ENCODE peak calls at places on chromosomes 12 and 14, in six cellular contexts. C, K, R, U, F and P are unnamed samples.

GRCh38 chr14:103653802-103654201 is 24.8 kb downstream of the KLC1 start:
- ATAC-seq in R (no peak), U (no peak), C (no peak), K (no peak), F (no peak), P (no peak)

GRCh38 chr14:90999299-90999698 is 61.1 kb downstream of the RPS6KA5 start:
- ATAC-seq in F (peak), R (no peak), K (no peak), C (no peak), U (no peak), P (peak)

GRCh38 chr14:59189281-59189821 is 884 bp downstream of the DAAM1 start:
- ATAC-seq in U (peak), F (peak), C (no peak), K (peak), R (peak), P (no peak)

GRCh38 chr14:104968153-104968527 is 10.0 kb downstream of the AHNAK2 start:
- ATAC-seq in U (no peak), R (peak), F (peak), C (peak), K (no peak), P (peak)

GRCh38 chr14:81192594-81192993 is 28.2 kb downstream of the GTF2A1 start:
- ATAC-seq in R (no peak), U (no peak), C (no peak), F (no peak), K (no peak), P (no peak)

GRCh38 chr14:104633276-104633861 is 28.8 kb upstream of the TMEM179 start:
- ATAC-seq in U (no peak), K (no peak), F (no peak), R (no peak), C (no peak), P (peak)

GRCh38 chr12:74365178-74365964 is 172.3 kb upstream of the ATXN7L3B start:
- ATAC-seq in F (peak), C (peak), K (peak), R (peak), U (peak), P (peak)

GRCh38 chr12:3988519-3989217 is 115.5 kb upstream of the PARP11 start:
- ATAC-seq in C (no peak), R (no peak), K (peak), F (no peak), U (no peak), P (no peak)

GRCh38 chr14:74275265-74275841 is 27.4 kb downstream of the ABCD4 start:
- ATAC-seq in C (peak), U (peak), R (peak), F (peak), K (no peak), P (no peak)

GRCh38 chr14:28767851-28768548 is 1.4 kb downstream of the FOXG1 start:
- ATAC-seq in F (peak), C (no peak), R (peak), K (no peak), U (no peak), P (no peak)

GRCh38 chr12:104544836-104545235 is 88.1 kb downstream of the CHST11 start:
- ATAC-seq in F (no peak), K (no peak), R (no peak), U (no peak), C (no peak), P (no peak)

GRCh38 chr12:66279127-66279712 is 23.1 kb upstream of the HELB start:
- ATAC-seq in K (peak), F (peak), R (peak), C (peak), U (no peak), P (no peak)

GRCh38 chr12:103540319-103540718 is 44.6 kb upstream of the C12orf42 start:
- ATAC-seq in F (no peak), C (no peak), U (no peak), R (no peak), K (peak), P (no peak)

GRCh38 chr12:39902823-39903222 is 203.1 kb downstream of the SLC2A13 start:
- ATAC-seq in F (no peak), C (no peak), K (no peak), R (no peak), U (no peak), P (no peak)

GRCh38 chr14:31024577-31025334 is 693 bp upstream of the AP4S1 start:
- ATAC-seq in F (no peak), U (no peak), C (no peak), K (no peak), R (no peak), P (no peak)

GRCh38 chr12:99390707-99391106 is 256.8 kb upstream of the GARIN6 start:
- ATAC-seq in F (no peak), U (no peak), C (peak), R (peak), K (peak), P (no peak)

GRCh38 chr14:106694638-106695393 is 1168.4 kb downstream of the TMEM121 start:
- ATAC-seq in F (no peak), C (no peak), K (peak), U (peak), R (no peak), P (no peak)

GRCh38 chr14:100268591-100269207 is 29.8 kb downstream of the YY1 start:
- ATAC-seq in C (no peak), K (no peak), F (no peak), R (peak), U (no peak), P (no peak)

GRCh38 chr12:90102957-90103652 is 394.5 kb upstream of the ATP2B1 start:
- ATAC-seq in K (peak), U (no peak), R (peak), C (peak), F (peak), P (no peak)

GRCh38 chr14:72104011-72104613 is 171.9 kb downstream of the RGS6 start:
- ATAC-seq in F (peak), C (peak), K (peak), R (peak), U (no peak), P (no peak)

GRCh38 chr12:124233846-124234620 is 60.9 kb upstream of the RFLNA start:
- ATAC-seq in K (no peak), R (no peak), U (no peak), C (no peak), F (no peak), P (no peak)

GRCh38 chr14:106436310-106436905 is 910.0 kb downstream of the TMEM121 start:
- ATAC-seq in U (no peak), C (no peak), R (no peak), F (peak), K (peak), P (no peak)

GRCh38 chr14:81478446-81478845 is 55.2 kb downstream of the SEL1L start:
- ATAC-seq in R (no peak), K (peak), U (no peak), F (no peak), C (no peak), P (no peak)

GRCh38 chr14:80304125-80304766 is 92.9 kb upstream of the DIO2 start:
- ATAC-seq in R (no peak), U (no peak), C (no peak), K (no peak), F (no peak), P (peak)

GRCh38 chr12:54882074-54882473 is 27.8 kb downstream of the MUCL1 start:
- ATAC-seq in K (no peak), C (no peak), F (no peak), U (no peak), R (no peak), P (peak)

GRCh38 chr12:118432812-118433540 is 56.6 kb downstream of the SUDS3 start:
- ATAC-seq in R (no peak), U (no peak), C (no peak), K (no peak), F (no peak), P (no peak)

GRCh38 chr14:34301107-34301734 is 160.8 kb downstream of the SPTSSA start:
- ATAC-seq in K (peak), U (no peak), F (peak), C (peak), R (peak), P (no peak)

GRCh38 chr12:7155471-7156034 is 25.4 kb downstream of the CLSTN3 start:
- ATAC-seq in F (no peak), K (no peak), U (peak), C (no peak), R (peak), P (no peak)

GRCh38 chr12:104055686-104056388 is 5.8 kb upstream of the GLT8D2 start:
- ATAC-seq in K (no peak), C (no peak), F (no peak), R (no peak), U (peak), P (peak)

GRCh38 chr12:2256915-2257314 is 204.1 kb downstream of the CACNA1C start:
- ATAC-seq in C (no peak), K (no peak), R (no peak), F (no peak), U (no peak), P (peak)

GRCh38 chr12:47023944-47024343 is 55.5 kb upstream of the PCED1B start:
- ATAC-seq in F (peak), U (no peak), C (no peak), R (no peak), K (no peak), P (no peak)

GRCh38 chr12:90909069-90909676 is 45.8 kb downstream of the CCER1 start:
- ATAC-seq in C (peak), F (no peak), K (peak), U (no peak), R (peak), P (no peak)

GRCh38 chr12:119340604-119341003 is 6.1 kb downstream of the CCDC60 start:
- ATAC-seq in U (no peak), C (no peak), R (no peak), F (no peak), K (no peak), P (no peak)

GRCh38 chr14:50714452-50715073 is 46.5 kb upstream of the SAV1 start:
- ATAC-seq in R (peak), C (peak), U (no peak), K (peak), F (peak), P (no peak)

GRCh38 chr12:13067322-13067721 is 23.1 kb downstream of the FAM234B start:
- ATAC-seq in U (no peak), R (no peak), K (no peak), C (no peak), F (no peak), P (no peak)

DNA sequence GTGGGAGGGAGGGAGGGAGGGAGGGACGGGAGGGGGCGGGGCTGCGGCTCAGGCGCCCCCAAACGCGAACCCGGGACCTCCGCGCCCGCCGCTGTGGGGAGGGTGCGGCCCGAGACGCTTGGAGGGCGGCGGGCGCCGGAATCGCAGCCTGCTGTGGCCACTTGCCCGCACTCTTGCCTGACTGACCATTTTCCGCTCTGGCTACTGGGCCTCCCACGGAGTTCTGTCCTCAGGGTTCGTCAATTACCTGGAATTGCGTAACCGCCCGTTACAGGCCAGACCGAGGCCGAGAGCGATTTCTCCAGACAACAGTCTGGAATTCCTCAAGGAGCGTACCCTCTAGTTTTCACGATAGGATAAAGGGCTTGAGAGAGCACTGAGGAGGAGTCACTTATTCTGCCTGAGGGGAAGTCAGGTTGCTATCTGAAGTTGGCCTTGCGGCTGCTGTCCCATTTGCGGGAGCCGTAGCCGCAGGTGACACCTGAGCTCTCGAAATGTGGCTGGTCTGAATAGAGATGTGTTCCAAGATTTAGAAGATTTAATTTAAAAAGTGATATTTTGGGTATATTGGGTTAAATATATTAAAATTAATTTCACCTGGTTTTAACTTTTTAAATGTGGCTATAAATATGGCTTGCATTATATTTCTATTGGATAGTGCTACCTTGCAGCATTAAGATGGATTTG is 446 bp upstream of the ZNF641 start:
- ATAC-seq in K (peak), U (peak), C (peak), R (peak), F (peak), P (peak)
- TF ChIP-seq POLR2A in K (no peak), U (peak), C (peak), R (peak), F (peak), P (peak)

GRCh38 chr12:14998941-14999340 is 26.1 kb downstream of the PDE6H start:
- ATAC-seq in K (no peak), C (no peak), F (no peak), U (no peak), R (no peak), P (no peak)

GRCh38 chr12:15000575-15000974 is 27.7 kb downstream of the PDE6H start:
- ATAC-seq in F (no peak), K (no peak), C (no peak), U (no peak), R (no peak), P (no peak)

GRCh38 chr12:15001733-15002471 is 29.1 kb downstream of the PDE6H start:
- ATAC-seq in F (no peak), C (no peak), K (no peak), U (no peak), R (peak), P (peak)

GRCh38 chr12:14997998-14998397 is 25.2 kb downstream of the PDE6H start:
- ATAC-seq in K (no peak), F (no peak), U (no peak), C (no peak), R (no peak), P (no peak)

DNA sequence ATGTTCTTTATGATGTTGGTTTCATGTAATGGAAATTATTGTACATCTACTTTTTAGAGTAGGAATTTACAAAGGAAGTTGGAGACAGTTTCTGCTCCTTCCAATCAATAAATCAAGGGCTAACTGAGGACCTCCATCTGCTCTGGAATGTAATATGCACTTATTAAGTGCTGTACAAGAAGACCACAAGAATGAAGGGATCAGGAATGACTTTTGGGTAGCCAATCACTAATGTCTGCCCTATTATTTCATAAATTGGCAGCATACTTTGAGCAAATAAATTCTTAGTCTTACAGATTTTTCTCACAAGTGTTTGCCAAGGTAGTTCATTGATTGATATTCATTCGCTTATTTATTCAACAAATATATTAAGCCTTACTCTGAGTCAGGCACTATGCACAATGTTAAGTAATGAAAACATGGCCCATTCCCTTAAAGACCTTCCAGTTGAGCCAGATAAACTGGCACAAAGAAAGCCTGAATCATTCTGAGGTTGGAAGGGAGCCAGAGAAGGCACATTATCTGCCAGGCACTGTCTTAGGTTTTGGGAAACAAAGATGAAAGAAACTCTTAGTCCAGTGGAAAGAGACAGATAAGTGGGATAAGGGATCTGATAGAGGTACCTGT is 26.7 kb downstream of the PDE6H start:
- ATAC-seq in R (no peak), F (no peak), K (no peak), C (no peak), U (no peak), P (no peak)
- TF ChIP-seq POLR2AphosphoS5 in R (no peak), F (no peak), K (no peak), C (no peak), U (no peak), P (no peak)

GRCh38 chr12:51270067-51270846 is at the start of gene SMAGP:
- ATAC-seq in K (peak), R (peak), C (peak), F (peak), U (peak), P (peak)

GRCh38 chr12:51275088-51275487 is 4.9 kb upstream of the SMAGP start:
- ATAC-seq in R (no peak), F (no peak), K (no peak), U (no peak), C (no peak), P (no peak)

GRCh38 chr12:51265024-51265423 is 5.2 kb downstream of the SMAGP start:
- ATAC-seq in K (peak), C (no peak), U (no peak), F (no peak), R (no peak), P (no peak)

GRCh38 chr12:51269174-51270066 is 795 bp downstream of the SMAGP start:
- ATAC-seq in K (peak), U (peak), R (peak), C (peak), F (peak), P (peak)

GRCh38 chr12:51270847-51271518 is 768 bp upstream of the SMAGP start:
- ATAC-seq in F (no peak), K (no peak), R (no peak), U (peak), C (peak), P (no peak)
- TF ChIP-seq POLR2A in F (no peak), K (no peak), R (no peak), U (no peak), C (no peak), P (no peak)

GRCh38 chr14:53842938-53843337 is 113.7 kb downstream of the BMP4 start:
- ATAC-seq in C (no peak), F (no peak), U (peak), K (no peak), R (peak), P (no peak)
- TF ChIP-seq POLR2AphosphoS5 in C (no peak), F (no peak), U (no peak), K (no peak), R (no peak), P (no peak)